ENCODE peak calls at places on chromosomes 12 and 14, in four cellular contexts. F is fibroblast of lung; Y is nephron progenitor cell; C is stimulated activated CD8-positive, alpha-beta memory T cell treated with anti-CD3 and anti-CD28 coated beads, Interleukin-2, amount 100 ng/mL, for 48 hours. A is an unnamed sample.
A peak's percentile ranks its signal among the peaks of the same experiment; 100 is the strongest.

GRCh38 chr12:4011597-4011996 is 138.4 kb upstream of the PARP11 start:
- DNase-seq in F (peak; percentile 33), Y (no peak), C (no peak), A (no peak)

GRCh38 chr12:110198386-110198785 is 74.2 kb downstream of the IFT81 start:
- DNase-seq in F (peak; percentile 49), Y (no peak), C (no peak), A (no peak)

GRCh38 chr12:131444220-131445164 is 266.4 kb upstream of the SFSWAP start:
- DNase-seq in F (no peak), Y (no peak), C (no peak), A (no peak)

GRCh38 chr14:29664515-29664914 is 263.1 kb downstream of the PRKD1 start:
- DNase-seq in F (no peak), Y (no peak), C (no peak), A (no peak)

GRCh38 chr12:115960868-115961802 is 316.4 kb downstream of the MED13L start:
- DNase-seq in F (no peak), Y (no peak), C (no peak), A (no peak)

GRCh38 chr14:103213331-103213730 is 90.1 kb downstream of the TNFAIP2 start:
- DNase-seq in F (no peak), Y (no peak), C (no peak), A (no peak)

GRCh38 chr14:58637040-58637390 is 747 bp upstream of the DACT1 start:
- DNase-seq in F (peak; percentile 93), Y (no peak), C (no peak), A (no peak)

GRCh38 chr14:30238936-30239335 is 311.3 kb upstream of the PRKD1 start:
- DNase-seq in F (no peak), Y (no peak), C (no peak), A (no peak)

GRCh38 chr14:24065408-24065807 is 6.0 kb upstream of the CPNE6 start:
- DNase-seq in F (no peak), Y (no peak), C (no peak), A (no peak)

GRCh38 chr12:67456281-67456918 is 187.2 kb downstream of the CAND1 start:
- DNase-seq in F (peak; percentile 90), Y (no peak), C (no peak), A (no peak)

GRCh38 chr12:4849024-4849594 is 60.6 kb upstream of the KCNA1 start:
- DNase-seq in F (peak; percentile 33), Y (peak; percentile 25), C (no peak), A (no peak)

A was measured in GM12892.